ENCODE peak calls at places on chromosomes 6 and 20, in six cellular contexts. V, M, Y, S, N and H are unnamed samples.
A peak's percentile ranks its signal among the peaks of the same experiment; 100 is the strongest.

GRCh38 chr6:87274660-87275273 is 47.6 kb upstream of the SMIM8 start:
- DNase-seq in S (no peak), Y (no peak), N (no peak), M (no peak), V (no peak), H (no peak)

GRCh38 chr6:127288705-127289104 is 22.0 kb downstream of the RNF146 start:
- DNase-seq in Y (no peak), S (no peak), M (no peak), V (no peak), N (no peak), H (no peak)

GRCh38 chr6:67935976-67936477 is 699.1 kb upstream of the ADGRB3 start:
- DNase-seq in N (no peak), M (no peak), V (no peak), S (no peak), Y (no peak), H (no peak)

GRCh38 chr20:10225439-10226080 is 6.9 kb downstream of the SNAP25 start:
- DNase-seq in Y (no peak), M (no peak), S (no peak), N (no peak), V (no peak), H (peak; percentile 8)

GRCh38 chr6:117501722-117502121 is 19.2 kb downstream of the DCBLD1 start:
- DNase-seq in V (no peak), S (no peak), M (no peak), N (no peak), Y (no peak), H (no peak)

GRCh38 chr6:41080623-41081022 is 7.8 kb downstream of the NFYA start:
- DNase-seq in V (no peak), M (no peak), Y (no peak), N (peak; percentile 83), S (no peak), H (no peak)

GRCh38 chr20:1060985-1061384 is 57.4 kb upstream of the PSMF1 start:
- DNase-seq in S (no peak), V (no peak), N (no peak), M (no peak), Y (no peak), H (no peak)

GRCh38 chr6:148513145-148514071 is 170.8 kb downstream of the SASH1 start:
- DNase-seq in V (no peak), N (no peak), Y (no peak), M (no peak), S (peak; percentile 65), H (no peak)

GRCh38 chr6:17826301-17826700 is 119.6 kb upstream of the NUP153 start:
- DNase-seq in Y (no peak), V (no peak), M (no peak), N (no peak), S (no peak), H (no peak)

GRCh38 chr6:35192301-35192860 is 21.4 kb upstream of the SCUBE3 start:
- DNase-seq in M (no peak), S (no peak), N (no peak), Y (no peak), V (no peak), H (no peak)

GRCh38 chr6:47169785-47170685 is 127.9 kb upstream of the ADGRF1 start:
- DNase-seq in S (no peak), V (no peak), Y (no peak), N (no peak), M (no peak), H (no peak)

GRCh38 chr6:108359901-108360882 is 65.3 kb downstream of the AFG1L start:
- DNase-seq in N (no peak), M (no peak), Y (no peak), S (no peak), V (no peak), H (no peak)

GRCh38 chr6:146985111-146985510 is 219.1 kb upstream of the STXBP5 start:
- DNase-seq in S (no peak), M (no peak), Y (no peak), N (no peak), V (no peak), H (peak; percentile 31)

GRCh38 chr6:95578106-95578410 is 723 bp downstream of the MANEA start:
- DNase-seq in V (no peak), Y (no peak), M (no peak), N (peak; percentile 87), S (no peak), H (no peak)

GRCh38 chr20:21583486-21584168 is 69.8 kb upstream of the NKX2-2 start:
- DNase-seq in N (no peak), M (no peak), V (no peak), Y (no peak), S (no peak), H (no peak)

GRCh38 chr6:152598421-152598820 is 38.7 kb downstream of the SYNE1 start:
- DNase-seq in N (no peak), Y (no peak), S (no peak), V (no peak), M (no peak), H (no peak)

DNA sequence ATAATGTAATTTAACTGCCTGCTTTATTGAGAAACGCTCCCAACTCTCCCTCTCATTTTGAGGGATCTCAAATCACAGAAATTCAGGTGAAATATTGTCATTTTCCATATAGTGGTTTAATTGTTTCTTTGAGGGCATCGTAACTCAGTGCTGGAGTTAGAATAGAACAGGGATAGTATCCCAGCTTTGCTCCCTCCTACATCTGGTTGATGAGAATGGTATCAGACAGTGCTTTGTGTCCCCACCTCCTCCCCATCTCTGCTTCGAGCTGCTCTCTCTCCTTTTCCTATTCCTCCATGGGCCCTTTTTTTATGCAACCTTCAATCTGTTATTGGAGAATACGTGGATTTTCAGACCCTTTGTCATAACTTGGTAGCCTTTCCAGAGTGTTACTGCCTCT is 41.2 kb upstream of the REV3L start:
- DNase-seq in S (no peak), Y (no peak), V (no peak), M (no peak), N (no peak), H (peak; percentile 31)
- H3K27ac ChIP-seq in S (no peak overlapping the region), Y (no peak overlapping the region), V (peak overlapping the region; percentile 40), M (no peak overlapping the region), N (no peak overlapping the region), H (peak overlapping the region; percentile 65)

GRCh38 chr6:116406678-116407345 is 36.1 kb downstream of the DSE start:
- DNase-seq in V (no peak), S (no peak), Y (no peak), M (no peak), N (no peak), H (peak; percentile 45)

GRCh38 chr6:116404706-116405105 is 34.0 kb downstream of the DSE start:
- DNase-seq in Y (no peak), N (no peak), M (no peak), S (no peak), V (no peak), H (no peak)

GRCh38 chr6:116405663-116406329 is 35.0 kb downstream of the DSE start:
- DNase-seq in V (no peak), N (no peak), Y (no peak), S (no peak), M (no peak), H (peak; percentile 23)

GRCh38 chr6:116403205-116403604 is 32.5 kb downstream of the DSE start:
- DNase-seq in V (no peak), N (no peak), M (no peak), Y (no peak), S (no peak), H (no peak)

DNA sequence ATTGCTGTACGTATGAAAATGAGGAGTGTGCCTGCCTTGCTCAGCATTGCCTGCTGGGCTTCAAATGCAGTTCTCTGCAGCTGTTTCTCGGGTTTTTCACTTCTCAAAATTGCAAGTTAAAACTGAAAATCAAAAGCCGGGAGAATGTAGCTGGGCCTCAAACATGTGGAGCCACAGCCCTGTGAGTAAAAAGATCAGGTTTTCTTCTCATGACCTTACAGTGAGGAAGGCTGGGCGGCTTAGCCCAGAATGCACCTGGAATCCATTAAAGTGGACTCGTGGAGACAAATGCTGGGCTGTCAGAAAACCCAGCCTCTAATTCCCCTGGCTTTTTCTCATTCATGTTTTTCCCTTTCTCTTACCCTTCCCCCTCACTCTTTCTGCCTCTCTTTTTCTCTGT is 34.4 kb downstream of the DSE start:
- DNase-seq in V (peak; percentile 24), M (no peak), Y (peak; percentile 32), S (peak; percentile 26), N (no peak), H (peak; percentile 76)
- H3K4me3 ChIP-seq in V (no peak overlapping the region), M (no peak overlapping the region), Y (no peak overlapping the region), S (no peak overlapping the region), N (no peak overlapping the region), H (peak overlapping the region; percentile 1)

DNA sequence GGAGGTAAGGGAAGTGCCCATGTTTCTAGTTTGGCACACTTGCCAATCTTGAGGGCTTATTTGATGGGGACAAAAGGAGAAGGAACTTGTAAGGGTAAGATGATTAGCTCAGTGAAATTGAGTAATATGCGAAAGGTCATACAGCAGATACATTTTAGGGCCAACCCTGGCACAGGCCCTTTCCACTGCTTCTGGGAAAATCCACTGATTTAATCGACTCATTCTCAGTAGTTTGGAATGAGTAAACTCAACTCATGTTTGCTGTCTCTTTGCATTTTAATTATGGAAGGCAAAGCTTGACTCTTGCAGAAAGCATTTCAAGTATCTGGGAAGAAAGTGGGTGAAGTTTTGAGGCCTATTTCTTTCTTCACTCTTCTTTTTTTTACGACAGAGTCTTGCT is 20.0 kb downstream of the PHF20 start:
- DNase-seq in Y (no peak), N (peak; percentile 21), V (no peak), S (no peak), M (no peak), H (no peak)
- H3K27ac ChIP-seq in Y (no peak overlapping the region), N (peak overlapping the region; percentile 34), V (no peak overlapping the region), S (no peak overlapping the region), M (no peak overlapping the region), H (no peak overlapping the region)

GRCh38 chr6:160349837-160350236 is 1.7 kb downstream of the SLC22A3 start:
- DNase-seq in Y (no peak), S (no peak), M (no peak), N (no peak), V (no peak), H (no peak)

GRCh38 chr6:160347259-160348208 is 644 bp upstream of the SLC22A3 start:
- DNase-seq in N (no peak), S (no peak), Y (no peak), V (no peak), M (no peak), H (no peak)

GRCh38 chr6:160344281-160344680 is 3.9 kb upstream of the SLC22A3 start:
- DNase-seq in Y (no peak), S (no peak), N (no peak), M (no peak), V (no peak), H (no peak)

GRCh38 chr6:160348209-160348551 is at the start of gene SLC22A3:
- DNase-seq in M (peak; percentile 88), S (no peak), N (no peak), Y (no peak), V (peak; percentile 61), H (no peak)

DNA sequence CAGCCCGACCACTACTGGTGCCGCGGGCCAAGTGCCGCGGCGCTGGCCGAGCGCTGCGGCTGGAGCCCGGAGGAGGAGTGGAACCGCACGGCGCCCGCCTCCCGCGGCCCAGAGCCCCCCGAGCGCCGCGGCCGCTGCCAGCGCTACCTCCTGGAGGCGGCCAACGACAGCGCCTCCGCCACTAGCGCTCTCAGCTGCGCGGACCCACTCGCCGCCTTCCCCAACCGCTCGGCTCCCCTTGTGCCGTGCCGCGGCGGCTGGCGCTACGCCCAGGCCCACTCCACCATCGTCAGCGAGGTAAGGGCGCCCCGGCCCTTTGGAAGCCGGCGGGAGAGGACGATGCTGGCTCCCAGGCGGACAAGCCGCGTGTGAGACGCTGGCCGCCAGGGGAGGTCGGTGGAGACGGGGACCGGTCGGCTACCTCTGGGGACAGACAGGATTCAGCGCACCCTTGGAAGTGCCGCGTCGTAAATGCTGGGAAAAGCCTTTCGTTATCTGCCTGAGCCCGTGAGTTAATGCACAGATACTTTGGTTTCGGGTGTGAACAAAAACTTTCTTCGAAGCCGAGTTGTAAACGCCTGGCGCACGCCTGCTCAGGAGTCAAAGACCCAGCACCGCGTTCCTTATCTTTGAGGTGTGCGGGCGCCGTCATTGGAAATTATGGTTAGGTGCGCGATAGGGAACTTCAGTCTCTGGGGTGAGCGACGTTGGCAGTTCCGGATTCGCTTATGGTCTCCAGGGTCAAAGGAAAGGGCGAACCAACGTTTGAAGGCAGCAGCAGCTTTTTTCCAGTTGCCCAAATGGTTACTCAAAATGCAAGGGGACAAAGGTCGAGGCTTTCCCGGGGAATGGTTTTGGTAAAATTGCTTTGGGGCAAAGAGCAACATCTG is 619 bp downstream of the SLC22A3 start:
- DNase-seq in V (peak; percentile 32), Y (no peak), N (no peak), M (peak; percentile 78), S (no peak), H (no peak)
- H3K4me3 ChIP-seq in V (peak overlapping the region; percentile 59), Y (no peak overlapping the region), N (peak overlapping the region; percentile 58), M (peak overlapping the region; percentile 76), S (peak overlapping the region; percentile 43), H (no peak overlapping the region)